ENCODE peak calls at places on chromosomes 7 and 10, in nine cellular contexts. E, W, J, T, M, I, D, Y and B are unnamed samples.

GRCh38 chr10:122325235-122325634 is 49.3 kb upstream of the PLEKHA1 start:
- DNase-seq in W (no peak), E (no peak), M (peak), I (no peak), J (no peak), T (no peak), Y (no peak), D (no peak), B (no peak)

GRCh38 chr7:111990597-111990996 is 215.6 kb downstream of the DOCK4 start:
- DNase-seq in D (no peak), Y (no peak), T (no peak), E (no peak), I (no peak), J (no peak), M (no peak), W (no peak), B (no peak)

GRCh38 chr7:17674166-17674955 is 265.9 kb downstream of the SNX13 start:
- DNase-seq in E (no peak), D (no peak), M (no peak), I (no peak), W (no peak), T (no peak), Y (no peak), J (no peak), B (no peak)

GRCh38 chr10:64396105-64396504 is 874.9 kb downstream of the REEP3 start:
- DNase-seq in T (no peak), Y (no peak), I (peak), E (no peak), J (no peak), D (no peak), W (no peak), M (no peak), B (no peak)

GRCh38 chr10:95056744-95057363 is 12.4 kb downstream of the CYP2C8 start:
- DNase-seq in M (no peak), W (no peak), T (no peak), Y (no peak), I (no peak), E (no peak), D (no peak), J (no peak), B (no peak)

GRCh38 chr7:41915861-41916260 is 213.0 kb upstream of the INHBA start:
- DNase-seq in Y (no peak), E (no peak), J (no peak), T (no peak), M (no peak), W (no peak), D (no peak), I (no peak), B (no peak)

GRCh38 chr10:133012573-133013359 is 70.4 kb upstream of the CFAP46 start:
- DNase-seq in W (peak), D (no peak), E (peak), I (no peak), M (no peak), T (no peak), J (no peak), Y (peak), B (no peak)

GRCh38 chr7:34756025-34756437 is 98.0 kb downstream of the NPSR1 start:
- DNase-seq in D (no peak), M (no peak), J (no peak), T (no peak), E (no peak), I (no peak), Y (no peak), W (no peak), B (no peak)

GRCh38 chr10:125123363-125124113 is 36.8 kb downstream of the CTBP2 start:
- DNase-seq in J (peak), E (peak), Y (peak), M (peak), W (peak), D (no peak), I (no peak), T (no peak), B (no peak)

GRCh38 chr7:47104206-47104549 is 477.7 kb downstream of the TNS3 start:
- DNase-seq in T (no peak), W (no peak), D (no peak), Y (no peak), I (no peak), M (no peak), E (no peak), J (no peak), B (no peak)

DNA sequence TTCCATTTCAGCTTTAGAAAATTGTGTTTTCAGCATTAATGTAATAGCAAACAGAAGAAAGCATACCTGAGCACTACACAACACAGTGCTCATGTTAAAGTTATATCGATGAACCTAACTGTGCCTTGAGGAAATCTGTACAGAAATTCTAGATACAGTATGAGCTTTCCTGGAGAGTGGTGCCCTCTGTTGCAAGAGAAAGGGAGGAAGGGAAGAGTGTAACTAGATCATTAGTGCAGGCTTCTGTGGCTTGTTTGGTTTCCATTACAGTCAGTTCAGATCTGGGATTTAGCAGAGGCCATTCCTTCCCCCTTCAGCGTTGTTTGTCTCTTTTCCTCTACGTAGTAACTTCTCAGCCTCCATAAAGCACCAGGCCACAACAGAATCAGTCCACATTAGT is 139.7 kb downstream of the HTR7 start:
- DNase-seq in J (no peak), M (no peak), Y (no peak), E (no peak), T (no peak), W (no peak), I (no peak), D (no peak), B (no peak)
- TF ChIP-seq CTCF in J (no peak), M (no peak), Y (no peak), E (no peak), T (no peak), W (no peak), I (no peak), D (no peak), B (no peak)

DNA sequence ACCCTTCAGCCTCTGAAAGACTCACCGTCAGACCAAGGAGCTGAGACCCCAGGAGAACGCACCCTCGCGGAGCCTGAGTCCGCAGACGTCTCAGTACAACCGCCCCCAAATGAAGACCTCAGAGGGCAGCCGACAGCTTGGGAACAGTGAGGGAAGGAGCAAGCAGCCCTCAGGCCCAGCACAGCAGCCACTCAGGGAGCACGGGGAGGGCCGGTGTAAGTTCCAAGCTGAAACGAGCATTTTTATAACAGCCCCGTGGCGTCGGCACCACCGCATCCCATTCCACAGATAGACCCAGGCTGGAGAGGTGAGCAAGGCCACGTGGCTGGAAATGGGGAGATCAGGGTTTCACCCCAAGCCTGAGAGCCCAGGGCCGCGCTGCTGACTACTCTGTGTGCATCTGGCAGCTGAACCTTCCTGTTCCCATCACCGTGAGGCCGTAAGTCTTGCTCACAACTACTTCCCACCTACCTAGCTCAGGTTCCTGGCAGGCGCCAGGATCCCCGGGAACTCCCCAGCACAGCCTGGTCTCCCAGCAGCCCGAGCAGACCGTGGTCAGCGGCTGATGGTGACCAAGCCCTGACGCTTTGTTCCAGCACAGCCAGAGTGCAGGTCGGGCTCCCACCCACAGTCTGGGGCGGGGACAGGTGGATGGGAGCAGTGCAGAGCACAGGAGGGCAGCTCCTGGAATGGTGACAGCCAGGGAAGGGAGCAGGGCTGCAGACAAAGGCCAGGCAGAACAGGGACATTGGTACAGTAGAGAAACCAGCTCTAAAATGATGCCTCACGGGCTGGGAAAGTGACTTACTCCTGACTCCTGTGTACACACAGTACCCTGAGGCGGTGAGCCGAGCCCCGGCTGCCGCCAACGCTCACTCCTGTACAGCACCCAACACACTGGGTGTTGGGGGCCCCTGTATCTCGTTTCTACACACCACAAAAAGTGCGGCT is 6.1 kb upstream of the NOM1 start:
- DNase-seq in E (no peak), D (no peak), T (no peak), W (no peak), I (no peak), Y (no peak), M (no peak), J (no peak), B (no peak)
- H3K4me3 ChIP-seq in E (no peak), D (no peak), T (no peak), W (no peak), I (no peak), Y (no peak), M (no peak), J (no peak), B (no peak)

DNA sequence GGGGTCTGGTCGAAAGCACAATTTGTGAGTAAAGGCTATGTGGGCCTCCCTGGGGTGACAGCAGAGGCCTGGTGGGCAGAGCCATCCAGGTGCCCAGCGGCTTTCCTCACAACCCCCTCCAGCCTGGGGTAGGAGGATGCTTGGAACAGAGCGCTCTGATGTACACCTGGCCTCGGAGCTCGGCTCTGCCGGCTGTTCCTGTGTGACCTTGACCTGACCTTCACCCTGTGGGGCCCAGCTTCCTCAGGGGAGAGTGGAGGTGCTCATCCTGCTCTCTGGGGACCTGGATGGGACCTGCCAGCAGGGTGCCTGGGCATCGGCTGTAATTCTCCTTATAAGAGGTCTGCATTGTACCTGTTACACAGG is 28.9 kb downstream of the RET start:
- DNase-seq in Y (no peak), E (no peak), J (no peak), T (no peak), M (no peak), I (no peak), D (no peak), W (no peak), B (no peak)
- TF ChIP-seq CTCF in Y (no peak), E (no peak), J (peak), T (peak), M (no peak), I (no peak), D (no peak), W (no peak), B (no peak)

GRCh38 chr7:37368540-37368939 is 80.1 kb downstream of the ELMO1 start:
- DNase-seq in M (no peak), W (no peak), J (no peak), D (no peak), E (no peak), Y (no peak), T (no peak), I (no peak), B (no peak)

GRCh38 chr7:37364871-37365270 is 83.8 kb downstream of the ELMO1 start:
- DNase-seq in I (no peak), J (no peak), Y (no peak), D (no peak), M (no peak), E (no peak), W (no peak), T (no peak), B (no peak)

GRCh38 chr7:37366445-37366844 is 82.2 kb downstream of the ELMO1 start:
- DNase-seq in W (no peak), M (no peak), D (no peak), T (no peak), Y (no peak), I (no peak), E (no peak), J (no peak), B (no peak)

GRCh38 chr7:37365405-37365804 is 83.3 kb downstream of the ELMO1 start:
- DNase-seq in M (no peak), W (no peak), Y (no peak), T (no peak), I (no peak), J (no peak), D (no peak), E (no peak), B (no peak)

GRCh38 chr7:37367010-37367409 is 81.7 kb downstream of the ELMO1 start:
- DNase-seq in D (no peak), E (no peak), I (no peak), M (no peak), Y (no peak), W (no peak), T (no peak), J (no peak), B (no peak)
- H3K4me3 ChIP-seq in D (no peak), E (no peak), I (no peak), M (no peak), Y (no peak), W (no peak), T (no peak), J (no peak), B (no peak)

DNA sequence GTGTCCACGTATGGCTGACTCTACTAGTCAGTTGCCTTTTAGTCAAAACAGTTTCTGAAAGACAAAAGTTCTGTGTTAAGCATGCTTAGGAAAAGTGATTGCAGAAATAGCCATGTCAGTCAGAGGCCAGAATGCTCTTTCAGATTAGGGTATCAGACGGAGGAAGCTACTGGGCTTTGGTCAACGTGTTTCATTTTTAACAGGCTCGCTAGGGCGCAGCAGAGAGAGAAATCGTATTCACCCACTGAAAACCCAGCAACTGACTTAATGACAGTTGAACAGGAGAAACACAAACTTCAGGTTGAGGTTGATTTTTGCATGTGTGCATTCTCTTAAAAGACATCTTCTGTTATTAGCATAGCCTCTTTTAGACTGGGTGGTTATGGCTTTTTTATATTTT is 322.6 kb upstream of the KIAA1217 start:
- DNase-seq in T (no peak), M (no peak), J (no peak), E (no peak), W (no peak), D (no peak), I (no peak), Y (peak), B (no peak)
- TF ChIP-seq CTCF in T (peak), M (no peak), J (no peak), E (no peak), W (peak), D (no peak), I (no peak), Y (no peak), B (no peak)

GRCh38 chr7:21370283-21370982 is 57.5 kb upstream of the SP4 start:
- DNase-seq in T (no peak), Y (no peak), M (no peak), W (no peak), E (no peak), I (no peak), D (no peak), J (no peak), B (no peak)
- H3K4me3 ChIP-seq in T (no peak), Y (no peak), M (no peak), W (no peak), E (no peak), I (no peak), D (no peak), J (no peak), B (no peak)

GRCh38 chr7:2211259-2211575 is 21.5 kb downstream of the MAD1L1 start:
- DNase-seq in T (no peak), W (no peak), J (no peak), E (no peak), I (no peak), Y (no peak), M (no peak), D (no peak), B (no peak)

GRCh38 chr7:2208712-2209111 is 24.0 kb downstream of the MAD1L1 start:
- DNase-seq in J (no peak), T (no peak), W (no peak), Y (no peak), D (no peak), M (no peak), I (no peak), E (no peak), B (no peak)

GRCh38 chr7:2210551-2211258 is 22.0 kb downstream of the MAD1L1 start:
- DNase-seq in E (no peak), W (no peak), M (no peak), T (no peak), I (no peak), J (no peak), Y (no peak), D (no peak), B (no peak)

GRCh38 chr7:2209961-2210323 is 22.8 kb downstream of the MAD1L1 start:
- DNase-seq in I (no peak), W (no peak), J (no peak), Y (no peak), E (no peak), M (no peak), D (no peak), T (no peak), B (no peak)

GRCh38 chr7:2209146-2209960 is 23.4 kb downstream of the MAD1L1 start:
- DNase-seq in T (peak), W (peak), Y (peak), D (no peak), M (peak), I (peak), E (peak), J (peak), B (peak)
- TF ChIP-seq CTCF in T (peak), W (peak), Y (peak), D (peak), M (peak), I (peak), E (peak), J (peak), B (peak)